ENCODE peak calls at places on chromosome 13, in eight cellular contexts. One of them, this sample, is unnamed.

GRCh38 chr13:31896427-31896826 is 135.1 kb upstream of the FRY start:
- DNase-seq in hepatocyte: no peak
- DNase-seq in tibial artery: peak
- DNase-seq in coronary artery: peak
- DNase-seq in right lobe of liver: no peak
- DNase-seq in astrocyte of the spinal cord: peak
- DNase-seq in tibial nerve: no peak
- DNase-seq in AG04450: no peak
- DNase-seq in this sample: peak

GRCh38 chr13:48580886-48581285 is 48.0 kb upstream of the RCBTB2 start:
- DNase-seq in right lobe of liver: no peak
- DNase-seq in tibial artery: no peak
- DNase-seq in tibial nerve: no peak
- DNase-seq in hepatocyte: no peak
- DNase-seq in astrocyte of the spinal cord: no peak
- DNase-seq in coronary artery: no peak
- DNase-seq in AG04450: no peak
- DNase-seq in this sample: peak

GRCh38 chr13:25114220-25114619 is 18.3 kb downstream of the PABPC3 start:
- DNase-seq in right lobe of liver: peak
- DNase-seq in hepatocyte: peak
- DNase-seq in AG04450: peak
- DNase-seq in tibial artery: no peak
- DNase-seq in tibial nerve: peak
- DNase-seq in astrocyte of the spinal cord: peak
- DNase-seq in coronary artery: no peak
- DNase-seq in this sample: peak

GRCh38 chr13:68099616-68100015 is 869.5 kb upstream of the PCDH9 start:
- DNase-seq in tibial artery: no peak
- DNase-seq in astrocyte of the spinal cord: peak
- DNase-seq in AG04450: peak
- DNase-seq in hepatocyte: peak
- DNase-seq in right lobe of liver: no peak
- DNase-seq in tibial nerve: no peak
- DNase-seq in coronary artery: no peak
- DNase-seq in this sample: peak

GRCh38 chr13:51895906-51896888 is 34.4 kb downstream of the CCDC70 start:
- DNase-seq in tibial nerve: no peak
- DNase-seq in tibial artery: no peak
- DNase-seq in coronary artery: no peak
- DNase-seq in AG04450: peak
- DNase-seq in astrocyte of the spinal cord: peak
- DNase-seq in hepatocyte: peak
- DNase-seq in right lobe of liver: peak
- DNase-seq in this sample: peak

GRCh38 chr13:77565635-77566034 is 30.1 kb downstream of the SCEL start:
- DNase-seq in coronary artery: no peak
- DNase-seq in hepatocyte: peak
- DNase-seq in tibial nerve: no peak
- DNase-seq in AG04450: no peak
- DNase-seq in right lobe of liver: no peak
- DNase-seq in astrocyte of the spinal cord: peak
- DNase-seq in tibial artery: no peak
- DNase-seq in this sample: peak

GRCh38 chr13:114076329-114076761 is 56.1 kb downstream of the RASA3 start:
- DNase-seq in hepatocyte: no peak
- DNase-seq in right lobe of liver: no peak
- DNase-seq in AG04450: no peak
- DNase-seq in coronary artery: no peak
- DNase-seq in tibial nerve: peak
- DNase-seq in astrocyte of the spinal cord: no peak
- DNase-seq in tibial artery: peak
- DNase-seq in this sample: no peak

GRCh38 chr13:48456546-48456945 is 43.6 kb upstream of the LPAR6 start:
- DNase-seq in astrocyte of the spinal cord: no peak
- DNase-seq in right lobe of liver: no peak
- DNase-seq in hepatocyte: no peak
- DNase-seq in tibial nerve: no peak
- DNase-seq in AG04450: no peak
- DNase-seq in tibial artery: no peak
- DNase-seq in coronary artery: no peak
- DNase-seq in this sample: no peak

GRCh38 chr13:74074723-74075122 is 59.5 kb downstream of the KLF12 start:
- DNase-seq in tibial nerve: no peak
- DNase-seq in AG04450: no peak
- DNase-seq in astrocyte of the spinal cord: no peak
- DNase-seq in hepatocyte: no peak
- DNase-seq in right lobe of liver: no peak
- DNase-seq in tibial artery: no peak
- DNase-seq in coronary artery: no peak
- DNase-seq in this sample: peak

GRCh38 chr13:75687145-75687763 is 51.1 kb downstream of the LMO7 start:
- DNase-seq in tibial artery: no peak
- DNase-seq in AG04450: no peak
- DNase-seq in hepatocyte: peak
- DNase-seq in right lobe of liver: no peak
- DNase-seq in coronary artery: no peak
- DNase-seq in astrocyte of the spinal cord: peak
- DNase-seq in tibial nerve: no peak
- DNase-seq in this sample: peak

GRCh38 chr13:35697281-35697680 is 220.8 kb upstream of the MAB21L1 start:
- DNase-seq in right lobe of liver: no peak
- DNase-seq in tibial nerve: no peak
- DNase-seq in astrocyte of the spinal cord: no peak
- DNase-seq in AG04450: no peak
- DNase-seq in hepatocyte: no peak
- DNase-seq in coronary artery: no peak
- DNase-seq in tibial artery: no peak
- DNase-seq in this sample: no peak

GRCh38 chr13:77300176-77301141 is 26.4 kb downstream of the MYCBP2 start:
- DNase-seq in AG04450: peak
- DNase-seq in coronary artery: no peak
- DNase-seq in astrocyte of the spinal cord: peak
- DNase-seq in tibial nerve: no peak
- DNase-seq in right lobe of liver: no peak
- DNase-seq in tibial artery: no peak
- DNase-seq in hepatocyte: peak
- DNase-seq in this sample: peak

GRCh38 chr13:111948811-111949210 is 118.1 kb upstream of the SOX1 start:
- DNase-seq in right lobe of liver: no peak
- DNase-seq in astrocyte of the spinal cord: no peak
- DNase-seq in hepatocyte: no peak
- DNase-seq in AG04450: no peak
- DNase-seq in tibial artery: no peak
- DNase-seq in coronary artery: no peak
- DNase-seq in tibial nerve: no peak
- DNase-seq in this sample: no peak

GRCh38 chr13:64912141-64912540 is 2318.0 kb downstream of the PCDH9 start:
- DNase-seq in tibial nerve: no peak
- DNase-seq in AG04450: peak
- DNase-seq in right lobe of liver: no peak
- DNase-seq in coronary artery: no peak
- DNase-seq in tibial artery: no peak
- DNase-seq in hepatocyte: no peak
- DNase-seq in astrocyte of the spinal cord: peak
- DNase-seq in this sample: peak

GRCh38 chr13:111475488-111475887 is 155.0 kb downstream of the TEX29 start:
- DNase-seq in tibial nerve: no peak
- DNase-seq in coronary artery: no peak
- DNase-seq in AG04450: no peak
- DNase-seq in right lobe of liver: no peak
- DNase-seq in hepatocyte: no peak
- DNase-seq in astrocyte of the spinal cord: no peak
- DNase-seq in tibial artery: no peak
- DNase-seq in this sample: no peak

GRCh38 chr13:54852831-54853230 is 1824.2 kb downstream of the OLFM4 start:
- DNase-seq in hepatocyte: no peak
- DNase-seq in coronary artery: no peak
- DNase-seq in tibial artery: no peak
- DNase-seq in astrocyte of the spinal cord: no peak
- DNase-seq in right lobe of liver: no peak
- DNase-seq in tibial nerve: no peak
- DNase-seq in AG04450: no peak
- DNase-seq in this sample: no peak

GRCh38 chr13:105598551-105598950 is 936.9 kb downstream of the EFNB2 start:
- DNase-seq in AG04450: no peak
- DNase-seq in coronary artery: no peak
- DNase-seq in astrocyte of the spinal cord: peak
- DNase-seq in right lobe of liver: no peak
- DNase-seq in tibial artery: no peak
- DNase-seq in hepatocyte: no peak
- DNase-seq in tibial nerve: no peak
- DNase-seq in this sample: peak

GRCh38 chr13:74290324-74290773 is 156.1 kb upstream of the KLF12 start:
- DNase-seq in coronary artery: no peak
- DNase-seq in AG04450: peak
- DNase-seq in right lobe of liver: no peak
- DNase-seq in tibial artery: no peak
- DNase-seq in tibial nerve: no peak
- DNase-seq in astrocyte of the spinal cord: peak
- DNase-seq in hepatocyte: peak
- DNase-seq in this sample: peak

GRCh38 chr13:79742923-79743322 is 262.0 kb downstream of the NDFIP2 start:
- DNase-seq in tibial artery: no peak
- DNase-seq in AG04450: no peak
- DNase-seq in astrocyte of the spinal cord: no peak
- DNase-seq in hepatocyte: no peak
- DNase-seq in coronary artery: no peak
- DNase-seq in right lobe of liver: no peak
- DNase-seq in tibial nerve: no peak
- DNase-seq in this sample: no peak

GRCh38 chr13:79735228-79735627 is 254.3 kb downstream of the NDFIP2 start:
- DNase-seq in tibial nerve: no peak
- DNase-seq in coronary artery: no peak
- DNase-seq in AG04450: no peak
- DNase-seq in hepatocyte: no peak
- DNase-seq in tibial artery: no peak
- DNase-seq in right lobe of liver: no peak
- DNase-seq in astrocyte of the spinal cord: peak
- DNase-seq in this sample: peak

GRCh38 chr13:79736356-79736755 is 255.4 kb downstream of the NDFIP2 start:
- DNase-seq in tibial nerve: no peak
- DNase-seq in AG04450: no peak
- DNase-seq in hepatocyte: no peak
- DNase-seq in right lobe of liver: no peak
- DNase-seq in tibial artery: no peak
- DNase-seq in coronary artery: no peak
- DNase-seq in astrocyte of the spinal cord: no peak
- DNase-seq in this sample: no peak

GRCh38 chr13:79745141-79745540 is 264.2 kb downstream of the NDFIP2 start:
- DNase-seq in right lobe of liver: no peak
- DNase-seq in coronary artery: no peak
- DNase-seq in astrocyte of the spinal cord: no peak
- DNase-seq in hepatocyte: no peak
- DNase-seq in AG04450: no peak
- DNase-seq in tibial nerve: no peak
- DNase-seq in tibial artery: no peak
- DNase-seq in this sample: no peak

GRCh38 chr13:79741006-79741405 is 260.1 kb downstream of the NDFIP2 start:
- DNase-seq in hepatocyte: peak
- DNase-seq in AG04450: peak
- DNase-seq in right lobe of liver: no peak
- DNase-seq in tibial nerve: no peak
- DNase-seq in astrocyte of the spinal cord: peak
- DNase-seq in tibial artery: no peak
- DNase-seq in coronary artery: no peak
- DNase-seq in this sample: peak
- H3K4me3 ChIP-seq in hepatocyte: no peak
- H3K4me3 ChIP-seq in AG04450: peak
- H3K4me3 ChIP-seq in right lobe of liver: no peak
- H3K4me3 ChIP-seq in tibial nerve: no peak
- H3K4me3 ChIP-seq in astrocyte of the spinal cord: no peak
- H3K4me3 ChIP-seq in tibial artery: no peak
- H3K4me3 ChIP-seq in coronary artery: no peak
- H3K4me3 ChIP-seq in this sample: peak

GRCh38 chr13:20118268-20119140 is 42.3 kb downstream of the GJA3 start:
- DNase-seq in right lobe of liver: peak
- DNase-seq in AG04450: no peak
- DNase-seq in tibial nerve: no peak
- DNase-seq in coronary artery: peak
- DNase-seq in hepatocyte: peak
- DNase-seq in astrocyte of the spinal cord: peak
- DNase-seq in tibial artery: peak
- DNase-seq in this sample: peak
- TF ChIP-seq CTCF in right lobe of liver: no peak
- TF ChIP-seq CTCF in AG04450: no peak
- TF ChIP-seq CTCF in tibial nerve: no peak
- TF ChIP-seq CTCF in coronary artery: no peak
- TF ChIP-seq CTCF in hepatocyte: no peak
- TF ChIP-seq CTCF in astrocyte of the spinal cord: no peak
- TF ChIP-seq CTCF in tibial artery: no peak
- TF ChIP-seq CTCF in this sample: no peak

GRCh38 chr13:40581277-40581579 is 85.2 kb downstream of the FOXO1 start:
- DNase-seq in astrocyte of the spinal cord: no peak
- DNase-seq in tibial nerve: no peak
- DNase-seq in coronary artery: no peak
- DNase-seq in right lobe of liver: no peak
- DNase-seq in AG04450: no peak
- DNase-seq in tibial artery: no peak
- DNase-seq in hepatocyte: no peak
- DNase-seq in this sample: no peak
- H3K4me3 ChIP-seq in astrocyte of the spinal cord: no peak
- H3K4me3 ChIP-seq in tibial nerve: no peak
- H3K4me3 ChIP-seq in coronary artery: no peak
- H3K4me3 ChIP-seq in right lobe of liver: no peak
- H3K4me3 ChIP-seq in AG04450: no peak
- H3K4me3 ChIP-seq in tibial artery: no peak
- H3K4me3 ChIP-seq in hepatocyte: no peak
- H3K4me3 ChIP-seq in this sample: no peak

GRCh38 chr13:39602614-39603366 is at the start of gene LHFPL6:
- DNase-seq in tibial artery: peak
- DNase-seq in tibial nerve: peak
- DNase-seq in coronary artery: peak
- DNase-seq in astrocyte of the spinal cord: peak
- DNase-seq in AG04450: peak
- DNase-seq in hepatocyte: peak
- DNase-seq in right lobe of liver: peak
- DNase-seq in this sample: peak

GRCh38 chr13:39602277-39602613 is 748 bp downstream of the LHFPL6 start:
- DNase-seq in hepatocyte: no peak
- DNase-seq in AG04450: no peak
- DNase-seq in right lobe of liver: no peak
- DNase-seq in tibial nerve: no peak
- DNase-seq in coronary artery: no peak
- DNase-seq in tibial artery: no peak
- DNase-seq in astrocyte of the spinal cord: no peak
- DNase-seq in this sample: no peak

GRCh38 chr13:39599842-39600241 is 3.2 kb downstream of the LHFPL6 start:
- DNase-seq in coronary artery: no peak
- DNase-seq in astrocyte of the spinal cord: peak
- DNase-seq in tibial artery: no peak
- DNase-seq in AG04450: no peak
- DNase-seq in tibial nerve: no peak
- DNase-seq in right lobe of liver: no peak
- DNase-seq in hepatocyte: no peak
- DNase-seq in this sample: peak

GRCh38 chr13:39601636-39602035 is 1.4 kb downstream of the LHFPL6 start:
- DNase-seq in astrocyte of the spinal cord: no peak
- DNase-seq in hepatocyte: no peak
- DNase-seq in coronary artery: no peak
- DNase-seq in AG04450: no peak
- DNase-seq in tibial artery: no peak
- DNase-seq in right lobe of liver: no peak
- DNase-seq in tibial nerve: no peak
- DNase-seq in this sample: no peak

GRCh38 chr13:39600766-39601165 is 2.2 kb downstream of the LHFPL6 start:
- DNase-seq in right lobe of liver: no peak
- DNase-seq in AG04450: no peak
- DNase-seq in coronary artery: peak
- DNase-seq in astrocyte of the spinal cord: peak
- DNase-seq in tibial nerve: peak
- DNase-seq in hepatocyte: no peak
- DNase-seq in tibial artery: peak
- DNase-seq in this sample: peak
- TF ChIP-seq CTCF in right lobe of liver: no peak
- TF ChIP-seq CTCF in AG04450: peak
- TF ChIP-seq CTCF in coronary artery: no peak
- TF ChIP-seq CTCF in astrocyte of the spinal cord: peak
- TF ChIP-seq CTCF in tibial nerve: no peak
- TF ChIP-seq CTCF in hepatocyte: no peak
- TF ChIP-seq CTCF in tibial artery: peak
- TF ChIP-seq CTCF in this sample: peak